ENCODE peak calls at places on chromosomes 16 and 17, in seven cellular contexts. One of them, this sample, is unnamed.
A peak's percentile ranks its signal among the peaks of the same experiment; 100 is the strongest.

GRCh38 chr17:78063489-78063888 is 65.1 kb downstream of the TMC6 start:
- DNase-seq in K562: no peak
- DNase-seq in HCT116: no peak
- DNase-seq in breast epithelium: no peak
- DNase-seq in upper lobe of left lung: no peak
- DNase-seq in endothelial cell of umbilical vein: no peak
- DNase-seq in stomach: no peak
- DNase-seq in this sample: no peak

GRCh38 chr17:45578516-45579455 is 88.3 kb upstream of the PLEKHM1 start:
- DNase-seq in K562: no peak
- DNase-seq in HCT116: no peak
- DNase-seq in breast epithelium: no peak
- DNase-seq in upper lobe of left lung: no peak
- DNase-seq in endothelial cell of umbilical vein: no peak
- DNase-seq in stomach: no peak
- DNase-seq in this sample: no peak

GRCh38 chr16:27264151-27264550 is 4.4 kb downstream of the NSMCE1 start:
- DNase-seq in K562: no peak
- DNase-seq in HCT116: peak; percentile 57
- DNase-seq in breast epithelium: peak; percentile 69
- DNase-seq in upper lobe of left lung: peak; percentile 57
- DNase-seq in endothelial cell of umbilical vein: peak; percentile 50
- DNase-seq in stomach: no peak
- DNase-seq in this sample: no peak

GRCh38 chr17:75842963-75843576 is 1.1 kb downstream of the UNC13D start:
- DNase-seq in K562: no peak
- DNase-seq in HCT116: no peak
- DNase-seq in breast epithelium: no peak
- DNase-seq in upper lobe of left lung: no peak
- DNase-seq in endothelial cell of umbilical vein: no peak
- DNase-seq in stomach: no peak
- DNase-seq in this sample: no peak

GRCh38 chr16:11315499-11315898 is 29.8 kb upstream of the RMI2 start:
- DNase-seq in K562: no peak
- DNase-seq in HCT116: no peak
- DNase-seq in breast epithelium: no peak
- DNase-seq in upper lobe of left lung: no peak
- DNase-seq in endothelial cell of umbilical vein: no peak
- DNase-seq in stomach: no peak
- DNase-seq in this sample: no peak

GRCh38 chr17:18368948-18369347 is 5.6 kb upstream of the SHMT1 start:
- DNase-seq in K562: peak; percentile 31
- DNase-seq in HCT116: no peak
- DNase-seq in breast epithelium: no peak
- DNase-seq in upper lobe of left lung: no peak
- DNase-seq in endothelial cell of umbilical vein: no peak
- DNase-seq in stomach: no peak
- DNase-seq in this sample: no peak

GRCh38 chr16:66549284-66550131 is at the start of gene TK2:
- DNase-seq in K562: peak; percentile 69
- DNase-seq in HCT116: no peak
- DNase-seq in breast epithelium: peak; percentile 48
- DNase-seq in upper lobe of left lung: peak; percentile 69
- DNase-seq in endothelial cell of umbilical vein: peak; percentile 66
- DNase-seq in stomach: peak; percentile 75
- DNase-seq in this sample: peak; percentile 59

GRCh38 chr16:89037261-89038152 is 56.1 kb upstream of the ACSF3 start:
- DNase-seq in K562: peak; percentile 79
- DNase-seq in HCT116: no peak
- DNase-seq in breast epithelium: no peak
- DNase-seq in upper lobe of left lung: no peak
- DNase-seq in endothelial cell of umbilical vein: peak; percentile 24
- DNase-seq in stomach: no peak
- DNase-seq in this sample: no peak

GRCh38 chr17:45917081-45917480 is 22.7 kb downstream of the MAPT start:
- DNase-seq in K562: no peak
- DNase-seq in HCT116: no peak
- DNase-seq in breast epithelium: no peak
- DNase-seq in upper lobe of left lung: no peak
- DNase-seq in endothelial cell of umbilical vein: no peak
- DNase-seq in stomach: no peak
- DNase-seq in this sample: no peak

GRCh38 chr17:1638171-1638583 is 7.4 kb downstream of the SCARF1 start:
- DNase-seq in K562: no peak
- DNase-seq in HCT116: no peak
- DNase-seq in breast epithelium: no peak
- DNase-seq in upper lobe of left lung: no peak
- DNase-seq in endothelial cell of umbilical vein: no peak
- DNase-seq in stomach: no peak
- DNase-seq in this sample: no peak

GRCh38 chr17:18190629-18191028 is 7.0 kb downstream of the ALKBH5 start:
- DNase-seq in K562: no peak
- DNase-seq in HCT116: no peak
- DNase-seq in breast epithelium: no peak
- DNase-seq in upper lobe of left lung: no peak
- DNase-seq in endothelial cell of umbilical vein: no peak
- DNase-seq in stomach: no peak
- DNase-seq in this sample: no peak

GRCh38 chr17:17824780-17825614 is 11.8 kb downstream of the SREBF1 start:
- DNase-seq in K562: peak; percentile 55
- DNase-seq in HCT116: no peak
- DNase-seq in breast epithelium: no peak
- DNase-seq in upper lobe of left lung: peak; percentile 67
- DNase-seq in endothelial cell of umbilical vein: no peak
- DNase-seq in stomach: no peak
- DNase-seq in this sample: no peak

GRCh38 chr16:65125871-65126270 is 4.0 kb upstream of the CDH11 start:
- DNase-seq in K562: no peak
- DNase-seq in HCT116: no peak
- DNase-seq in breast epithelium: no peak
- DNase-seq in upper lobe of left lung: no peak
- DNase-seq in endothelial cell of umbilical vein: no peak
- DNase-seq in stomach: no peak
- DNase-seq in this sample: no peak

GRCh38 chr16:88993006-88993787 is 16.2 kb upstream of the CBFA2T3 start:
- DNase-seq in K562: peak; percentile 90
- DNase-seq in HCT116: no peak
- DNase-seq in breast epithelium: no peak
- DNase-seq in upper lobe of left lung: no peak
- DNase-seq in endothelial cell of umbilical vein: no peak
- DNase-seq in stomach: no peak
- DNase-seq in this sample: peak; percentile 63

GRCh38 chr17:83012873-83013778 is 66.3 kb upstream of the METRNL start:
- DNase-seq in K562: no peak
- DNase-seq in HCT116: no peak
- DNase-seq in breast epithelium: no peak
- DNase-seq in upper lobe of left lung: no peak
- DNase-seq in endothelial cell of umbilical vein: no peak
- DNase-seq in stomach: no peak
- DNase-seq in this sample: peak; percentile 5

GRCh38 chr17:42618442-42619150 is 9.1 kb downstream of the TUBG1 start:
- DNase-seq in K562: peak; percentile 82
- DNase-seq in HCT116: no peak
- DNase-seq in breast epithelium: peak; percentile 60
- DNase-seq in upper lobe of left lung: peak; percentile 73
- DNase-seq in endothelial cell of umbilical vein: no peak
- DNase-seq in stomach: peak; percentile 86
- DNase-seq in this sample: peak; percentile 50

GRCh38 chr16:89286096-89286495 is 68.6 kb downstream of the ZNF778 start:
- DNase-seq in K562: no peak
- DNase-seq in HCT116: no peak
- DNase-seq in breast epithelium: no peak
- DNase-seq in upper lobe of left lung: no peak
- DNase-seq in endothelial cell of umbilical vein: no peak
- DNase-seq in stomach: no peak
- DNase-seq in this sample: no peak

GRCh38 chr17:80817861-80818260 is 173.8 kb upstream of the CHMP6 start:
- DNase-seq in K562: no peak
- DNase-seq in HCT116: no peak
- DNase-seq in breast epithelium: no peak
- DNase-seq in upper lobe of left lung: no peak
- DNase-seq in endothelial cell of umbilical vein: no peak
- DNase-seq in stomach: no peak
- DNase-seq in this sample: no peak

GRCh38 chr17:35245196-35245486 is 2.3 kb downstream of the SLFN5 start:
- DNase-seq in K562: no peak
- DNase-seq in HCT116: peak; percentile 68
- DNase-seq in breast epithelium: no peak
- DNase-seq in upper lobe of left lung: no peak
- DNase-seq in endothelial cell of umbilical vein: peak; percentile 77
- DNase-seq in stomach: no peak
- DNase-seq in this sample: no peak

GRCh38 chr16:2147378-2147777 is 1.0 kb upstream of the RAB26 start:
- DNase-seq in K562: no peak
- DNase-seq in HCT116: no peak
- DNase-seq in breast epithelium: no peak
- DNase-seq in upper lobe of left lung: no peak
- DNase-seq in endothelial cell of umbilical vein: no peak
- DNase-seq in stomach: no peak
- DNase-seq in this sample: no peak

GRCh38 chr17:2035549-2036490 is 5.9 kb downstream of the DPH1 start:
- DNase-seq in K562: no peak
- DNase-seq in HCT116: no peak
- DNase-seq in breast epithelium: no peak
- DNase-seq in upper lobe of left lung: no peak
- DNase-seq in endothelial cell of umbilical vein: no peak
- DNase-seq in stomach: no peak
- DNase-seq in this sample: no peak

GRCh38 chr17:29982991-29983390 is 41.6 kb downstream of the EFCAB5 start:
- DNase-seq in K562: no peak
- DNase-seq in HCT116: no peak
- DNase-seq in breast epithelium: no peak
- DNase-seq in upper lobe of left lung: no peak
- DNase-seq in endothelial cell of umbilical vein: no peak
- DNase-seq in stomach: no peak
- DNase-seq in this sample: no peak

GRCh38 chr16:19879241-19879792 is 5.3 kb downstream of the GPRC5B start:
- DNase-seq in K562: no peak
- DNase-seq in HCT116: no peak
- DNase-seq in breast epithelium: peak; percentile 36
- DNase-seq in upper lobe of left lung: no peak
- DNase-seq in endothelial cell of umbilical vein: no peak
- DNase-seq in stomach: no peak
- DNase-seq in this sample: no peak
- TF ChIP-seq POLR2AphosphoS5 in K562: no peak
- TF ChIP-seq POLR2AphosphoS5 in HCT116: no peak
- TF ChIP-seq POLR2AphosphoS5 in breast epithelium: no peak
- TF ChIP-seq POLR2AphosphoS5 in upper lobe of left lung: no peak
- TF ChIP-seq POLR2AphosphoS5 in endothelial cell of umbilical vein: no peak
- TF ChIP-seq POLR2AphosphoS5 in stomach: no peak
- TF ChIP-seq POLR2AphosphoS5 in this sample: no peak

GRCh38 chr17:3889613-3890012 is 3.2 kb downstream of the CAMKK1 start:
- DNase-seq in K562: no peak
- DNase-seq in HCT116: no peak
- DNase-seq in breast epithelium: no peak
- DNase-seq in upper lobe of left lung: no peak
- DNase-seq in endothelial cell of umbilical vein: no peak
- DNase-seq in stomach: no peak
- DNase-seq in this sample: no peak
- TF ChIP-seq POLR2A in K562: no peak
- TF ChIP-seq POLR2A in HCT116: no peak
- TF ChIP-seq POLR2A in breast epithelium: no peak
- TF ChIP-seq POLR2A in upper lobe of left lung: peak; percentile 2
- TF ChIP-seq POLR2A in endothelial cell of umbilical vein: no peak
- TF ChIP-seq POLR2A in stomach: no peak
- TF ChIP-seq POLR2A in this sample: no peak

DNA sequence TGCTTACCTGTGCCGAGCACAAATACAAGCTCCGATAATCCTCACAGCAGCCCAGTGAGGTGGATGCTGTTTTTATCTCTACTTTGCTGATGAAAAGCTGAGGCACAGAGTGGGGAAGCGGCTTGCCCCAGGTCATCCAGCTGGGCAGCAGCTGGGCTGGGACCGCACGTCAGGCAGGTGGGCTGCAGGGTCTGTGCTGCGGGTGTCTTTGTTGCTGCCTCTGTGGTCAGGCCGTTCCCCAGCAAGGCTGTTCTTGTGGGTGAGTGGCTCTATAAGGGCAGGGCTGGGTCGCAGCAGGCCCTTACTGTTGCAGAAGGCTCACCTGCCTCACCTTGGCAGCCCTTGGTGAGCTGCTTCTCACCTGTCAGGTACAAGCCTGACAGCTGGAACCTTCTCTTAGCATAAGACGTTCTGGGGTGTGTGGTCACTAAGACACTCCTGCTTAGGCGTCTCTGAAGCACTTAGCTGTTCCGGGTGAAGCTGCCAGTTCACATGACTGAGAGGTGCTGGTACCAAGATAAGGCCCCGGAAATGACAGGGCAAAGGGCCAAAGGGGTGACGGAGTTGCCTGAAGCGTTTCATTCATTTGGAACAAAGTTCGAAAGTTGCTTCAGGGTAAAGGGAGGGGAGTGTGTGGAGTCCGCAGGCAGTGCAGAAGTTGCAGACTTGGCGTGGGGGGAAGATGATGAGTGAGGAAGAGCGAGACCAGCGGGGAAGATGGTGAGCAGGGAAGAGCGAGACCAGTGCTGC is 17.4 kb downstream of the IRF8 start:
- DNase-seq in K562: peak; percentile 57
- DNase-seq in HCT116: no peak
- DNase-seq in breast epithelium: no peak
- DNase-seq in upper lobe of left lung: peak; percentile 93
- DNase-seq in endothelial cell of umbilical vein: no peak
- DNase-seq in stomach: peak; percentile 92
- DNase-seq in this sample: no peak
- TF ChIP-seq POLR2AphosphoS5 in K562: no peak
- TF ChIP-seq POLR2AphosphoS5 in HCT116: no peak
- TF ChIP-seq POLR2AphosphoS5 in breast epithelium: no peak
- TF ChIP-seq POLR2AphosphoS5 in upper lobe of left lung: peak; percentile 71
- TF ChIP-seq POLR2AphosphoS5 in endothelial cell of umbilical vein: no peak
- TF ChIP-seq POLR2AphosphoS5 in stomach: peak; percentile 68
- TF ChIP-seq POLR2AphosphoS5 in this sample: no peak

DNA sequence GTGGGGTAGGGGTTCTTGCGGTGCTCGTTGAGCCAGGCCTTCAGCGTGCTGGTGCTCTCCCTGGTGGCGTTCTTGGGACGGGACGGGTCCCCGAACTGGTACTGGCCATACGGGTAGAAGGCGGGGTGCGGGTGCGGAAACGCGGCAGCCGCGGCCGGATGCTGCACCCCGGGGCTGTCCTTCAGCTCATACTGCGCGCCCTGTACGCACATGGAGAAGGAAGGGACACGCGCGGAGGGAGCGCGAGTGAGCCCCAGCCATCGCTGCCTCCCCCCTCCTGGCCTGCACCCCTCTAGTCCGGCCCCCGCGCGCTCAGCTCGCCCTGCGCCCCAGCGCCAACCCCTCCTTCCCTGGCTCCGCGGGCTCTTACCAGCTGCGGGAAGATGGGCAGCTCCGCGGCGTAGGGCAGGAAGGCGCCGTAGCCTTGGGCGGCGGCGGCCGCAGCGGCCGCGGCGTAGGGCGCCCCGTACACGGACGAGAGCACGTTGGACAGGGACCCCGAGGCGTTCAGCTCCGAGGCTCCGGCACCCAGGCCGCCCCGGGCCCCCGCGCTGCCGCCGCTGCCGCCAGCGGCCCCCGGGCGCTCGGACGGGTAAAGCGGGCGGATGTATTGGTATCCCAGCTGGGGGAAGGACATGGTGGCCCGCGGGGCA is 1.0 kb downstream of the IRX3 start:
- DNase-seq in K562: no peak
- DNase-seq in HCT116: no peak
- DNase-seq in breast epithelium: peak; percentile 50
- DNase-seq in upper lobe of left lung: peak; percentile 27
- DNase-seq in endothelial cell of umbilical vein: no peak
- DNase-seq in stomach: peak; percentile 56
- DNase-seq in this sample: no peak
- TF ChIP-seq POLR2A in K562: no peak
- TF ChIP-seq POLR2A in HCT116: no peak
- TF ChIP-seq POLR2A in breast epithelium: no peak
- TF ChIP-seq POLR2A in upper lobe of left lung: no peak
- TF ChIP-seq POLR2A in endothelial cell of umbilical vein: no peak
- TF ChIP-seq POLR2A in stomach: no peak
- TF ChIP-seq POLR2A in this sample: no peak

GRCh38 chr17:57090560-57091185 is 5.6 kb downstream of the AKAP1 start:
- DNase-seq in K562: no peak
- DNase-seq in HCT116: no peak
- DNase-seq in breast epithelium: no peak
- DNase-seq in upper lobe of left lung: no peak
- DNase-seq in endothelial cell of umbilical vein: no peak
- DNase-seq in stomach: no peak
- DNase-seq in this sample: no peak
- TF ChIP-seq POLR2AphosphoS5 in K562: no peak
- TF ChIP-seq POLR2AphosphoS5 in HCT116: no peak
- TF ChIP-seq POLR2AphosphoS5 in breast epithelium: no peak
- TF ChIP-seq POLR2AphosphoS5 in upper lobe of left lung: no peak
- TF ChIP-seq POLR2AphosphoS5 in endothelial cell of umbilical vein: no peak
- TF ChIP-seq POLR2AphosphoS5 in stomach: no peak
- TF ChIP-seq POLR2AphosphoS5 in this sample: no peak

This sample was measured in GM12891.